ENCODE peak calls at places on chromosomes 16 and 17, in seven cellular contexts. Z, D, I, C, B, T and S are unnamed samples. For H3K9me3, the result is how much of the 10 kb centered on the place peaks cover.

GRCh38 chr17:65345261-65346060 is 208.3 kb downstream of the RGS9 start:
- DNase-seq in Z (no peak), D (no peak), I (no peak), C (no peak), B (no peak), T (peak), S (no peak)

GRCh38 chr17:40648326-40648968 is 829 bp upstream of the SMARCE1 start:
- DNase-seq in Z (no peak), D (peak), I (peak), C (no peak), B (peak), T (no peak), S (peak)

GRCh38 chr16:546909-547770 is 13.1 kb upstream of the PRR35 start:
- DNase-seq in Z (peak), D (peak), I (peak), C (peak), B (peak), T (peak), S (peak)

GRCh38 chr17:73952498-73953205 is 250.8 kb upstream of the RPL38 start:
- DNase-seq in Z (peak), D (peak), I (peak), C (no peak), B (no peak), T (no peak), S (no peak)

GRCh38 chr16:67862623-67863583 is 9.9 kb upstream of the EDC4 start:
- DNase-seq in Z (no peak), D (peak), I (peak), C (peak), B (peak), T (no peak), S (peak)

GRCh38 chr17:57948555-57949420 is 6.4 kb downstream of the CUEDC1 start:
- DNase-seq in Z (peak), D (no peak), I (no peak), C (no peak), B (peak), T (no peak), S (peak)

GRCh38 chr17:41734139-41734948 is at the start of gene HAP1:
- DNase-seq in Z (no peak), D (peak), I (no peak), C (no peak), B (no peak), T (no peak), S (no peak)

GRCh38 chr17:77231076-77231871 is 90.5 kb downstream of the SEC14L1 start:
- DNase-seq in Z (peak), D (no peak), I (no peak), C (no peak), B (no peak), T (no peak), S (no peak)

GRCh38 chr16:30032083-30032819 is 1.2 kb upstream of the TLCD3B start:
- DNase-seq in Z (no peak), D (peak), I (no peak), C (no peak), B (peak), T (peak), S (no peak)

GRCh38 chr17:68497885-68498319 is 14.3 kb upstream of the PRKAR1A start:
- DNase-seq in Z (peak), D (no peak), I (no peak), C (no peak), B (no peak), T (no peak), S (no peak)

GRCh38 chr16:14196539-14196938 is 125.4 kb downstream of the MRTFB start:
- DNase-seq in Z (no peak), D (no peak), I (no peak), C (no peak), B (no peak), T (no peak), S (no peak)

GRCh38 chr17:50266384-50267073 is 7.7 kb upstream of the TMEM92 start:
- DNase-seq in Z (peak), D (peak), I (no peak), C (peak), B (no peak), T (no peak), S (peak)

GRCh38 chr17:17151541-17151940 is 54.6 kb downstream of the PLD6 start:
- DNase-seq in Z (no peak), D (no peak), I (no peak), C (no peak), B (no peak), T (no peak), S (no peak)

GRCh38 chr16:20879175-20880053 is 20.7 kb downstream of the DCUN1D3 start:
- DNase-seq in Z (no peak), D (no peak), I (no peak), C (no peak), B (no peak), T (no peak), S (no peak)

GRCh38 chr17:7356072-7356549 is 1.2 kb downstream of the TMEM95 start:
- DNase-seq in Z (peak), D (peak), I (peak), C (peak), B (peak), T (peak), S (peak)

GRCh38 chr17:7352910-7353635 is 1.1 kb downstream of the KCTD11 start:
- DNase-seq in Z (no peak), D (no peak), I (no peak), C (no peak), B (no peak), T (no peak), S (no peak)

GRCh38 chr17:7355053-7355452 is at the start of gene TMEM95:
- DNase-seq in Z (no peak), D (peak), I (peak), C (peak), B (no peak), T (no peak), S (no peak)

GRCh38 chr17:7352559-7352889 is 562 bp downstream of the KCTD11 start:
- DNase-seq in Z (no peak), D (no peak), I (no peak), C (no peak), B (no peak), T (no peak), S (no peak)

GRCh38 chr17:7354262-7354781 is 634 bp upstream of the TMEM95 start:
- DNase-seq in Z (no peak), D (peak), I (no peak), C (no peak), B (no peak), T (no peak), S (no peak)
- H3K9me3 ChIP-seq in Z (under half), D (under half), I (under half), C (under half), B (under half), T (under half), S (under half)

GRCh38 chr16:80466024-80466986 is 74.5 kb upstream of the DYNLRB2 start:
- DNase-seq in Z (peak), D (peak), I (peak), C (peak), B (peak), T (peak), S (peak)
- H3K4me3 ChIP-seq in Z (no peak), D (no peak), I (no peak), C (no peak), B (no peak), T (no peak), S (no peak)

DNA sequence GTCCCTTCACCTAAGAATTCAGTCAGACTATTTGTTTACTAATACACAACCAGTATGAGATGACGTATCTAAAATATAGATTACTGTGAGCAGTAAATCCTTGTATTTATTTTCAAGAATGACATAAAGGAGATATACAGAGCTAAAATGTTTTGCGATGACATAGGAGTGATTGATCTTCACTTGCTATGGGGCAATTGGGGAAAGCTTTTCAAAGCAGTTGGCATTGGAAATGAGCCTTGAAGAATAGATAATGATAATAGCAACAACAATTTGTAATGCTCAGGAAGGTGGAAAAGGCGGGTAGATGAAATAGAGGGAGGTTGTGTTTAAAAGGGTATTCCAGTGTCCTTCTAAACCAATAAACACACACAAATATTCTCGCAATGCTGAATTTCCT is 623.7 kb downstream of the CDH8 start:
- DNase-seq in Z (no peak), D (no peak), I (no peak), C (no peak), B (no peak), T (no peak), S (no peak)
- H3K9me3 ChIP-seq in Z (under half), D (under half), I (under half), C (under half), B (under half), T (under half), S (under half)

GRCh38 chr17:35731239-35731931 is at the start of gene RASL10B:
- DNase-seq in Z (peak), D (peak), I (peak), C (no peak), B (peak), T (peak), S (no peak)
- H3K4me3 ChIP-seq in Z (peak), D (peak), I (peak), C (peak), B (peak), T (peak), S (peak)

GRCh38 chr16:4231367-4231766 is 10.5 kb downstream of the SRL start:
- DNase-seq in Z (no peak), D (no peak), I (no peak), C (no peak), B (no peak), T (no peak), S (no peak)
- H3K9me3 ChIP-seq in Z (under half), D (under half), I (under half), C (under half), B (under half), T (under half), S (under half)

DNA sequence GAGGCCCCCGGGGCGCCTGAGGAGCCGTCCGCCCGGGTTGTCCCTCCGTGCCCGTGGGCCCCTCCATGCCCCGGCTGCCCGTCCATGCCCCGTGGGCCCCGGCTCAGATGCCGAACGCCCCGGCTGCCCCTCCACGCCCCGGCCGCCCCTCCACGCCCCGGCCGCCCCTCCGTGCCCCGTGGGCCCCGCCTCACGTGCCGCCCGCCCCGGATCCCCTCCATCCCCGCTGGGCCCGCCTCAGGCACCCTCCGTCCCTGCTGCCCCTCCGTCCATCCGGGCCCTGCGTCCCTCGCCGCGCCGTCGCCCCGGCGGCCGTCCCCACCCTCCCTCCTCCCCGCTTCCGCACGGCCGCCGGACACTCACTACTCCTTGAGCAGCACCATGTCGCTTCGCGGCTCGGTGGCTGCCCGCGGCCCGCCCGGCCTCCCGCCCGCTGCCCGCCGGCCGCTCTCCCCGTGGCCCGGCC is 381 bp downstream of the PITPNA start:
- DNase-seq in Z (peak), D (no peak), I (peak), C (no peak), B (peak), T (no peak), S (no peak)
- H3K4me3 ChIP-seq in Z (peak), D (peak), I (peak), C (peak), B (peak), T (peak), S (peak)